ENCODE peak calls at places on chromosomes 1 and 21, in six cellular contexts. X is thyroid gland, J is body of pancreas, T is brain microvascular endothelial cell, H is tibial artery, U is uterus. K is an unnamed sample.

GRCh38 chr1:198056255-198056654 is 100.5 kb upstream of the NEK7 start:
- DNase-seq in U (no peak), H (no peak), X (no peak), T (no peak), J (peak), K (no peak)

GRCh38 chr1:151368000-151368744 is 4.3 kb downstream of the SELENBP1 start:
- DNase-seq in H (no peak), U (no peak), X (peak), T (no peak), J (peak), K (no peak)

GRCh38 chr1:173043253-173043652 is 7.5 kb downstream of the TNFSF18 start:
- DNase-seq in T (peak), U (no peak), J (no peak), X (no peak), H (no peak), K (no peak)

GRCh38 chr1:32984090-32984828 is 19.6 kb upstream of the RNF19B start:
- DNase-seq in H (no peak), T (peak), U (no peak), X (no peak), J (peak), K (no peak)

GRCh38 chr1:158398818-158399502 is at the start of gene OR10T2:
- DNase-seq in T (no peak), X (no peak), J (no peak), U (no peak), H (no peak), K (no peak)

GRCh38 chr1:93567255-93567918 is 114.2 kb downstream of the BCAR3 start:
- DNase-seq in T (peak), H (no peak), X (peak), J (no peak), U (peak), K (peak)

GRCh38 chr21:36980280-36981048 is 14.0 kb upstream of the HLCS start:
- DNase-seq in X (peak), U (peak), H (no peak), J (peak), T (no peak), K (peak)

GRCh38 chr1:67753776-67754525 is 69.0 kb downstream of the GADD45A start:
- DNase-seq in X (peak), J (no peak), H (no peak), T (no peak), U (no peak), K (no peak)

GRCh38 chr21:32844653-32845443 is 73.3 kb upstream of the PAXBP1 start:
- DNase-seq in X (no peak), H (no peak), U (no peak), T (peak), J (no peak), K (no peak)

GRCh38 chr1:18005238-18005637 is 102.4 kb upstream of the IGSF21 start:
- DNase-seq in U (no peak), H (no peak), X (no peak), T (no peak), J (no peak), K (no peak)

GRCh38 chr1:147640553-147641165 is 29.7 kb downstream of the ACP6 start:
- DNase-seq in X (peak), J (peak), U (peak), T (peak), H (no peak), K (peak)

GRCh38 chr1:1678581-1679380 is 13.8 kb downstream of the SLC35E2B start:
- DNase-seq in U (no peak), X (no peak), T (no peak), J (peak), H (peak), K (no peak)

GRCh38 chr1:115373305-115373704 is 35.3 kb upstream of the NGF start:
- DNase-seq in J (no peak), U (no peak), T (peak), H (no peak), X (no peak), K (no peak)

GRCh38 chr1:95369985-95370670 is 136.1 kb downstream of the RWDD3 start:
- DNase-seq in T (no peak), H (no peak), U (no peak), X (no peak), J (no peak), K (no peak)

GRCh38 chr1:230277201-230277771 is 148.8 kb downstream of the PGBD5 start:
- DNase-seq in T (no peak), J (no peak), H (peak), X (no peak), U (peak), K (no peak)

GRCh38 chr1:156495401-156496140 is 5.0 kb downstream of the MEF2D start:
- DNase-seq in H (peak), X (peak), U (no peak), J (peak), T (no peak), K (peak)

GRCh38 chr1:27716262-27716895 is 9.4 kb upstream of the FAM76A start:
- DNase-seq in U (no peak), T (no peak), X (no peak), J (no peak), H (no peak), K (no peak)

GRCh38 chr1:56798053-56798471 is 21.1 kb downstream of the FYB2 start:
- DNase-seq in U (no peak), X (no peak), H (no peak), J (no peak), T (peak), K (no peak)

GRCh38 chr1:62092126-62092525 is 102.5 kb upstream of the L1TD1 start:
- DNase-seq in X (no peak), U (no peak), H (no peak), J (no peak), T (no peak), K (no peak)

GRCh38 chr1:43143441-43143888 is 28.6 kb downstream of the EBNA1BP2 start:
- DNase-seq in X (no peak), T (no peak), J (no peak), U (no peak), H (no peak), K (no peak)

GRCh38 chr21:39006653-39007417 is 176.4 kb downstream of the PSMG1 start:
- DNase-seq in T (no peak), U (peak), H (peak), J (no peak), X (no peak), K (peak)

GRCh38 chr1:21175670-21176581 is 771 bp downstream of the EIF4G3 start:
- DNase-seq in X (peak), T (no peak), U (peak), H (no peak), J (peak), K (peak)

GRCh38 chr1:169427081-169427611 is at the start of gene CCDC181:
- DNase-seq in J (peak), T (peak), U (peak), X (peak), H (no peak), K (peak)

GRCh38 chr1:168229893-168230292 is 4.1 kb downstream of the SFT2D2 start:
- DNase-seq in T (no peak), U (no peak), J (no peak), H (no peak), X (no peak), K (no peak)

GRCh38 chr1:183914891-183915290 is 110.0 kb downstream of the RGL1 start:
- DNase-seq in T (no peak), U (no peak), J (no peak), H (no peak), X (no peak), K (no peak)

GRCh38 chr1:224081604-224082003 is 32.3 kb upstream of the FBXO28 start:
- DNase-seq in T (no peak), U (no peak), X (no peak), J (no peak), H (no peak), K (no peak)

GRCh38 chr1:67390041-67390887 is 39.9 kb downstream of the SERBP1 start:
- DNase-seq in J (no peak), X (no peak), H (no peak), T (peak), U (no peak), K (no peak)

GRCh38 chr1:165949335-165950130 is 122.1 kb downstream of the UCK2 start:
- DNase-seq in H (no peak), T (no peak), U (no peak), X (no peak), J (no peak), K (no peak)

GRCh38 chr1:47435506-47436303 is 2.1 kb upstream of the FOXD2 start:
- DNase-seq in X (no peak), J (no peak), T (no peak), U (no peak), H (no peak), K (no peak)
- H3K4me3 ChIP-seq in X (no peak), J (no peak), T (no peak), U (peak), H (peak), K (no peak)

GRCh38 chr1:209613351-209614150 is 30.0 kb downstream of the CAMK1G start:
- DNase-seq in T (no peak), J (no peak), H (no peak), U (no peak), X (no peak), K (no peak)

GRCh38 chr1:209612646-209613350 is 29.3 kb downstream of the CAMK1G start:
- DNase-seq in J (no peak), T (no peak), U (no peak), H (no peak), X (no peak), K (no peak)

GRCh38 chr1:209614151-209614420 is 30.6 kb downstream of the CAMK1G start:
- DNase-seq in U (no peak), J (no peak), H (no peak), T (no peak), X (no peak), K (no peak)

GRCh38 chr1:209610378-209610905 is 26.9 kb downstream of the CAMK1G start:
- DNase-seq in U (no peak), T (no peak), X (no peak), J (no peak), H (no peak), K (no peak)

GRCh38 chr1:209611771-209612570 is 28.5 kb downstream of the CAMK1G start:
- DNase-seq in U (no peak), J (no peak), X (no peak), H (no peak), T (no peak), K (no peak)
- TF ChIP-seq CTCF in U (no peak), J (no peak), X (no peak), H (no peak), T (peak), K (no peak)

GRCh38 chr21:27569091-27569490 is 602.2 kb upstream of the ADAMTS5 start:
- DNase-seq in H (no peak), X (no peak), T (no peak), J (no peak), U (no peak), K (no peak)

GRCh38 chr21:27571706-27572105 is 604.8 kb upstream of the ADAMTS5 start:
- DNase-seq in U (no peak), J (no peak), H (no peak), T (peak), X (no peak), K (no peak)

GRCh38 chr21:27569831-27570230 is 602.9 kb upstream of the ADAMTS5 start:
- DNase-seq in T (no peak), U (no peak), H (no peak), J (no peak), X (no peak), K (no peak)

GRCh38 chr21:27570306-27570868 is 603.5 kb upstream of the ADAMTS5 start:
- DNase-seq in H (peak), U (peak), X (peak), T (peak), J (peak), K (peak)

DNA sequence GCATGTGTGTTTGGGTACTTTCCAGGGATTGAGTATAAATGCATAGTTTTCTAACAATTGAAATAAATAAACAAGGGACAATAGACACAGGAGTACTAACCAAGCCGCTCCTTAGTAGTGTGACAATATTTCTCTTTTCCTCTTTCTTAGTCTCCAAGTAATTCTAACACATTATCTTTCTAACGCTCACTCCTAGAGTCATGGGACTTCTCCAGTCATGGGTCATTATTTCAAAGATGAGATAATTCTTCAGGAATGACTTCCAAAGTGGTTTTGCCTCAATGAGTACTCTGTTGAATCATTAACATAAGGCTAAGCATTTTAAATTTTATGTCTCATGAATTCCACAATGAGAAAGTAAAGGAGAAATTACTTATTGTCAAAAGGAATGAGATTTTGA is 605.8 kb upstream of the ADAMTS5 start:
- DNase-seq in U (no peak), J (no peak), X (no peak), T (peak), H (no peak), K (no peak)
- H3K27ac ChIP-seq in U (no peak), J (no peak), X (no peak), T (peak), H (no peak), K (no peak)

DNA sequence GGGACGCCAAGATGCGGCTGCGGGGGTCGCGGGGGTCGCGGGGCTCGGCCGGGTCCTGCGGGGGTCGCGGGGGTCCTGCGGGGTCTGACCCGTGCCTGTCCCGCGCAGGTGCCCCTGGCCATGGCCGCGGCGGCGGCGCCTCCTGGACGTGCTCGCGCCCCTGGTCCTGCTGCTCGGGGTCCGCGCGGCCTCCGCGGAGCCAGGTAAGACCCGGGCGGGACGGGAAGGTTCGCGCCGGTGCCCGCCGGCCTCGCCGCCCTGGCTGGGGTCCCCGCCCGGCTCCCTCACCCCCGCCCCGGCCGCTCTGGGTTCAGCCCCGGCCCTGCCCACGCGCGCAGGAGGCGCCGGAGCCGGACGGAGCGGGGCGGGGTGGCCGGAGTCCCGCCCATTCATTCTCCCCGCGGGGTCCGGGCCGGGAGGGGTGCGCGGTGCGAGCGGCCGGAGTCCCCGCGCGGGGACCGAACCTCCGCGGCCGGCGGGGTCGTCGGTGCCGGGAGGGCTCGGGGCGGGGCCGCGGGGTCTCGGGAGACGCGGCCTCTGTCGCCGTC is 380 bp downstream of the COL18A1 start:
- DNase-seq in H (peak), T (no peak), U (no peak), X (peak), J (peak), K (peak)
- H3K4me3 ChIP-seq in H (peak), T (peak), U (peak), X (peak), J (no peak), K (peak)

GRCh38 chr1:54276617-54277450 is 76.9 kb downstream of the MRPL37 start:
- DNase-seq in H (no peak), X (no peak), T (no peak), U (no peak), J (no peak), K (peak)

GRCh38 chr1:54273837-54274192 is 73.8 kb downstream of the MRPL37 start:
- DNase-seq in J (peak), T (no peak), X (peak), U (peak), H (no peak), K (peak)

GRCh38 chr1:54274448-54274847 is 74.5 kb downstream of the MRPL37 start:
- DNase-seq in X (no peak), T (no peak), J (no peak), H (no peak), U (no peak), K (no peak)

GRCh38 chr1:54274881-54275280 is 74.9 kb downstream of the MRPL37 start:
- DNase-seq in X (no peak), J (no peak), H (no peak), T (no peak), U (no peak), K (no peak)

DNA sequence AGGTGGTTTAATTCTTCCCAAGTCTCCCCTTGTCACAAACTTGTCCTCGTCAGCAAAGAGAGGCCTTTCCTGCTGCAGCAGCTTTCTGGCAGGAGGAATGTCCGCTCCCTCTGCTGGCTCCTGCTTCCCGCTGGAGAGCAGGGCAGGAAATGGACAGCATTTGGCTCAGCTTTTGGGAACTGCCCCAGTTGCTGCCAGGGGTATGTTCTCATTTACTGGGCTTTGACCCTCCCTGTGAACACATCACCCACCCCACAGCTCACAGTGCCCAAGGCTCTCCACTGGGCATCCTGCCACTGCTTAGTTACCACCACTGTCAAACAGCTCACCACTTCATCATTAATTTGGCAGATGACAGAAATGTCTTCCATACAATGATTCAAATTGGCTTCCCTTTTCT is 75.4 kb downstream of the MRPL37 start:
- DNase-seq in J (peak), T (no peak), U (peak), X (peak), H (peak), K (peak)
- TF ChIP-seq CTCF in J (peak), T (peak), U (peak), X (no peak), H (peak), K (peak)

DNA sequence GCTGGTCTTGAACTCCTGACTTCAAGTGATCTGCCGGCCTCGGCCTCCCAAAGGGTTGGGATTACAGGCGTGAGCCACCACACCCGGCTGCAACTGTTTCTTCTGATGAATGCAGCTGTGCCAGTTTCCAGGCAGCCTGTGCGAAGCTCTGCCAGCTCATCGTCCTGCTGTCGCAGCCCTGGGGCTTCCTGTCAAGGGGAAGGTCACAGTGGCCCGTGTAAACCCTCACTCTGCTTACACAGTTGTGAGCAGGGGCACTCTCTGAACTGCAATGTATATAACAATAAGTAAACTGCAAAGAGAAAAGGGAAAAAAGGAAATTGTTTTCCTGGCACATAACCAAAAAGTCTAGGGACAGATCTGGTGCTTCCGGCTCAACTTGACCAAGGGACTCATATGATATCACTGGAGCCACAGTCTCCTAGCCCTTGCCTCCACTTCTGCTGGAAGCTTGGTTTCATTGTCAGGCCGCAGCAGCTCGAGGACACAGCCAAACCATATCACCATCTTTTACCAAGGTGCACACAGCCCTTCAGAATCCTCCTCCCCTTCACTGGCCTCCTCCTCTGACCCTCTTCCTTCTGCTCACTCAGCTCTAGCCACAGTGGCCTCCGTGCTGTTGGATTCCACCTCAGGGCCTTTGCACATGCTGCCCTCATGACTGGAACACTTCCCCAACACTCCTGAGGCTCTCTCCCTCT is 22.8 kb upstream of the LBR start:
- DNase-seq in X (no peak), U (no peak), H (peak), J (no peak), T (no peak), K (no peak)
- H3K27ac ChIP-seq in X (no peak), U (no peak), H (peak), J (no peak), T (no peak), K (peak)

DNA sequence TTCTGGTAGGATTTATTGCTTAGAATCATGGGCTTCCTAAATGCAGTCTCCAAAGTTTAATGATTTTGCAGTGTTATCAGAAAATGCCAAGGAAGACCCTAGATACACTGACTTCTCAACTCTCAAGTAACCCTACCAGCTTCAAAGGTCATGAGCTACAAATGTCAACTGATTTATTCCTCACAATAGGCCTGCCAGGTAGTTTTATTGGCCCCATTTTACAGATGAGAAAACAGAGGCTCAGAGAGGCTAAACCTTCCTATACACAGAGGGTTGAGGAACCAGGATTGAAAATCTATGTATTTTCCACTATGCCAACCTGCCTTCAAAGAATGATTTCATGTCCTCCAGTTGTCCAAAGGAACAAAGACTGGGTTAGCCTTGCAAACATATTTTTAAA is 384.4 kb upstream of the POU3F1 start:
- DNase-seq in T (no peak), J (no peak), H (no peak), U (no peak), X (no peak), K (no peak)
- H3K4me3 ChIP-seq in T (no peak), J (no peak), H (no peak), U (no peak), X (no peak), K (no peak)

GRCh38 chr1:30085814-30086770 is 637.3 kb downstream of the MATN1 start:
- DNase-seq in T (peak), X (peak), U (peak), J (peak), H (no peak), K (peak)
- TF ChIP-seq CTCF in T (peak), X (peak), U (peak), J (peak), H (peak), K (peak)

K was measured in left ventricle myocardium inferior.